ENCODE peak calls at places on chromosomes 16 and 17, in five cellular contexts. One of them, this sample, is unnamed.

GRCh38 chr17:35804658-35805192 is 4.6 kb upstream of the TAF15 start:
- DNase-seq in PC-3: peak; percentile 85
- DNase-seq in GM23248: peak; percentile 94
- DNase-seq in SK-N-SH: peak; percentile 81
- DNase-seq in neural progenitor cell: peak; percentile 86
- DNase-seq in this sample: peak; percentile 86

GRCh38 chr16:79601092-79601977 is 798 bp upstream of the MAF start:
- DNase-seq in PC-3: no peak
- DNase-seq in neural progenitor cell: peak; percentile 62
- DNase-seq in GM23248: peak; percentile 36
- DNase-seq in SK-N-SH: peak; percentile 48
- DNase-seq in this sample: peak; percentile 38

GRCh38 chr17:51087072-51087757 is 33.5 kb downstream of the SPAG9 start:
- DNase-seq in neural progenitor cell: no peak
- DNase-seq in GM23248: peak; percentile 24
- DNase-seq in SK-N-SH: no peak
- DNase-seq in PC-3: peak; percentile 22
- DNase-seq in this sample: no peak

GRCh38 chr17:41539071-41539492 is 11.0 kb upstream of the KRT19 start:
- DNase-seq in GM23248: no peak
- DNase-seq in SK-N-SH: no peak
- DNase-seq in neural progenitor cell: no peak
- DNase-seq in PC-3: no peak
- DNase-seq in this sample: no peak

GRCh38 chr16:50202926-50203624 is 50.0 kb downstream of the TENT4B start:
- DNase-seq in neural progenitor cell: no peak
- DNase-seq in PC-3: peak; percentile 91
- DNase-seq in SK-N-SH: no peak
- DNase-seq in GM23248: peak; percentile 91
- DNase-seq in this sample: no peak

GRCh38 chr16:25419123-25419522 is 161.5 kb upstream of the ZKSCAN2 start:
- DNase-seq in PC-3: no peak
- DNase-seq in SK-N-SH: no peak
- DNase-seq in neural progenitor cell: no peak
- DNase-seq in GM23248: no peak
- DNase-seq in this sample: no peak

GRCh38 chr16:27449434-27450188 is 47.6 kb downstream of the IL21R start:
- DNase-seq in PC-3: no peak
- DNase-seq in GM23248: no peak
- DNase-seq in SK-N-SH: no peak
- DNase-seq in neural progenitor cell: no peak
- DNase-seq in this sample: no peak

GRCh38 chr17:77404812-77405581 is 264.2 kb downstream of the SEC14L1 start:
- DNase-seq in GM23248: peak; percentile 88
- DNase-seq in PC-3: peak; percentile 93
- DNase-seq in neural progenitor cell: no peak
- DNase-seq in SK-N-SH: no peak
- DNase-seq in this sample: no peak

GRCh38 chr17:9905902-9906301 is 831 bp upstream of the RCVRN start:
- DNase-seq in GM23248: peak; percentile 68
- DNase-seq in neural progenitor cell: peak; percentile 66
- DNase-seq in SK-N-SH: peak; percentile 64
- DNase-seq in PC-3: peak; percentile 35
- DNase-seq in this sample: no peak

GRCh38 chr16:54244061-54244886 is 42.3 kb downstream of the IRX3 start:
- DNase-seq in PC-3: no peak
- DNase-seq in neural progenitor cell: no peak
- DNase-seq in SK-N-SH: no peak
- DNase-seq in GM23248: no peak
- DNase-seq in this sample: no peak

GRCh38 chr17:44820631-44821196 is 9.4 kb downstream of the GJC1 start:
- DNase-seq in GM23248: peak; percentile 96
- DNase-seq in PC-3: peak; percentile 95
- DNase-seq in neural progenitor cell: no peak
- DNase-seq in SK-N-SH: no peak
- DNase-seq in this sample: no peak

GRCh38 chr17:4956493-4957061 is 5.7 kb downstream of the ENO3 start:
- DNase-seq in PC-3: no peak
- DNase-seq in GM23248: no peak
- DNase-seq in neural progenitor cell: peak; percentile 52
- DNase-seq in SK-N-SH: no peak
- DNase-seq in this sample: peak; percentile 39

GRCh38 chr17:49707246-49707607 is 537 bp downstream of the SLC35B1 start:
- DNase-seq in PC-3: no peak
- DNase-seq in GM23248: peak; percentile 54
- DNase-seq in SK-N-SH: no peak
- DNase-seq in neural progenitor cell: peak; percentile 51
- DNase-seq in this sample: peak; percentile 27

GRCh38 chr17:49699967-49700575 is 7.7 kb downstream of the SLC35B1 start:
- DNase-seq in SK-N-SH: no peak
- DNase-seq in neural progenitor cell: no peak
- DNase-seq in PC-3: no peak
- DNase-seq in GM23248: no peak
- DNase-seq in this sample: no peak

GRCh38 chr17:49700956-49701355 is 6.8 kb downstream of the SLC35B1 start:
- DNase-seq in neural progenitor cell: no peak
- DNase-seq in SK-N-SH: no peak
- DNase-seq in PC-3: no peak
- DNase-seq in GM23248: no peak
- DNase-seq in this sample: no peak

GRCh38 chr17:49705254-49705653 is 2.5 kb downstream of the SLC35B1 start:
- DNase-seq in SK-N-SH: no peak
- DNase-seq in PC-3: no peak
- DNase-seq in neural progenitor cell: no peak
- DNase-seq in GM23248: no peak
- DNase-seq in this sample: no peak

GRCh38 chr17:49703557-49704277 is 4.0 kb downstream of the SLC35B1 start:
- DNase-seq in GM23248: peak; percentile 73
- DNase-seq in PC-3: peak; percentile 61
- DNase-seq in neural progenitor cell: peak; percentile 79
- DNase-seq in SK-N-SH: no peak
- DNase-seq in this sample: peak; percentile 35
- TF ChIP-seq EZH2phosphoT487 in GM23248: no peak
- TF ChIP-seq EZH2phosphoT487 in PC-3: no peak
- TF ChIP-seq EZH2phosphoT487 in neural progenitor cell: no peak
- TF ChIP-seq EZH2phosphoT487 in SK-N-SH: no peak
- TF ChIP-seq EZH2phosphoT487 in this sample: no peak

GRCh38 chr16:4680673-4681470 is 12.5 kb upstream of the NUDT16L1 start:
- DNase-seq in GM23248: no peak
- DNase-seq in PC-3: no peak
- DNase-seq in SK-N-SH: no peak
- DNase-seq in neural progenitor cell: no peak
- DNase-seq in this sample: no peak
- H3K4me3 ChIP-seq in GM23248: no peak overlapping the region
- H3K4me3 ChIP-seq in PC-3: peak overlapping the region; percentile 71
- H3K4me3 ChIP-seq in SK-N-SH: no peak overlapping the region
- H3K4me3 ChIP-seq in neural progenitor cell: no peak overlapping the region
- H3K4me3 ChIP-seq in this sample: no peak overlapping the region

DNA sequence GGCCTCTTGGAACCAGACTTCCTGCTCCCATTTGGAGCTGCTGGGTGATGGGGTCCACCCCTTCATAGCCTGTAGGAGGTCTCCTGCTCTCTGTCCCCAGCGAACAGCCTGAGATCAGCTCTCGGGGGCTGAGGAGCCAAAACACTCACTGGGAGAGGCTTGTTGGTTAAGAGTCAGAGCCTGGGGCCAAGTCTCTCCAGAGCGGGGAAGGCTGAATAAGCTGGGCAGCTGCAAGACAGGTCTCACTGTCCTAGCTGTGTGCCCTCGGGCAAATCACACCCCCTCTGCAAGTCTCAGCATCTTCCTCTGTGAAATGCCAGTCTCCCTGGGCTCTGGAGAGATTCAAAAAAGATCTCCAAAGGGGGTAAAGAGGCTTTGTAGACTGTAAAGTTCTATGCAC is 174.6 kb downstream of the WSCD1 start:
- DNase-seq in PC-3: no peak
- DNase-seq in SK-N-SH: no peak
- DNase-seq in neural progenitor cell: no peak
- DNase-seq in GM23248: no peak
- DNase-seq in this sample: no peak
- TF ChIP-seq EZH2phosphoT487 in PC-3: no peak
- TF ChIP-seq EZH2phosphoT487 in SK-N-SH: no peak
- TF ChIP-seq EZH2phosphoT487 in neural progenitor cell: no peak
- TF ChIP-seq EZH2phosphoT487 in GM23248: no peak
- TF ChIP-seq EZH2phosphoT487 in this sample: no peak

GRCh38 chr17:81540676-81541027 is 11.5 kb downstream of the FAAP100 start:
- DNase-seq in PC-3: no peak
- DNase-seq in neural progenitor cell: no peak
- DNase-seq in SK-N-SH: no peak
- DNase-seq in GM23248: no peak
- DNase-seq in this sample: no peak
- H3K4me3 ChIP-seq in PC-3: no peak overlapping the region
- H3K4me3 ChIP-seq in neural progenitor cell: no peak overlapping the region
- H3K4me3 ChIP-seq in SK-N-SH: no peak overlapping the region
- H3K4me3 ChIP-seq in GM23248: no peak overlapping the region
- H3K4me3 ChIP-seq in this sample: no peak overlapping the region

GRCh38 chr17:31128241-31128640 is 33.5 kb downstream of the NF1 start:
- DNase-seq in neural progenitor cell: no peak
- DNase-seq in PC-3: no peak
- DNase-seq in SK-N-SH: no peak
- DNase-seq in GM23248: no peak
- DNase-seq in this sample: no peak
- TF ChIP-seq EZH2phosphoT487 in neural progenitor cell: no peak
- TF ChIP-seq EZH2phosphoT487 in PC-3: no peak
- TF ChIP-seq EZH2phosphoT487 in SK-N-SH: no peak
- TF ChIP-seq EZH2phosphoT487 in GM23248: no peak
- TF ChIP-seq EZH2phosphoT487 in this sample: no peak

GRCh38 chr17:78802459-78802858 is 20.4 kb upstream of the CYTH1 start:
- DNase-seq in PC-3: no peak
- DNase-seq in GM23248: no peak
- DNase-seq in SK-N-SH: no peak
- DNase-seq in neural progenitor cell: no peak
- DNase-seq in this sample: no peak

GRCh38 chr17:78805301-78805700 is 23.2 kb upstream of the CYTH1 start:
- DNase-seq in SK-N-SH: no peak
- DNase-seq in PC-3: no peak
- DNase-seq in neural progenitor cell: no peak
- DNase-seq in GM23248: no peak
- DNase-seq in this sample: no peak

GRCh38 chr17:78804777-78805176 is 22.7 kb upstream of the CYTH1 start:
- DNase-seq in GM23248: no peak
- DNase-seq in SK-N-SH: no peak
- DNase-seq in neural progenitor cell: no peak
- DNase-seq in PC-3: no peak
- DNase-seq in this sample: no peak

GRCh38 chr17:78802008-78802407 is 19.9 kb upstream of the CYTH1 start:
- DNase-seq in PC-3: no peak
- DNase-seq in GM23248: no peak
- DNase-seq in neural progenitor cell: no peak
- DNase-seq in SK-N-SH: no peak
- DNase-seq in this sample: no peak

GRCh38 chr17:78803161-78803845 is 21.2 kb upstream of the CYTH1 start:
- DNase-seq in SK-N-SH: no peak
- DNase-seq in PC-3: no peak
- DNase-seq in GM23248: no peak
- DNase-seq in neural progenitor cell: no peak
- DNase-seq in this sample: no peak
- H3K4me3 ChIP-seq in SK-N-SH: no peak overlapping the region
- H3K4me3 ChIP-seq in PC-3: no peak overlapping the region
- H3K4me3 ChIP-seq in GM23248: no peak overlapping the region
- H3K4me3 ChIP-seq in neural progenitor cell: no peak overlapping the region
- H3K4me3 ChIP-seq in this sample: no peak overlapping the region

DNA sequence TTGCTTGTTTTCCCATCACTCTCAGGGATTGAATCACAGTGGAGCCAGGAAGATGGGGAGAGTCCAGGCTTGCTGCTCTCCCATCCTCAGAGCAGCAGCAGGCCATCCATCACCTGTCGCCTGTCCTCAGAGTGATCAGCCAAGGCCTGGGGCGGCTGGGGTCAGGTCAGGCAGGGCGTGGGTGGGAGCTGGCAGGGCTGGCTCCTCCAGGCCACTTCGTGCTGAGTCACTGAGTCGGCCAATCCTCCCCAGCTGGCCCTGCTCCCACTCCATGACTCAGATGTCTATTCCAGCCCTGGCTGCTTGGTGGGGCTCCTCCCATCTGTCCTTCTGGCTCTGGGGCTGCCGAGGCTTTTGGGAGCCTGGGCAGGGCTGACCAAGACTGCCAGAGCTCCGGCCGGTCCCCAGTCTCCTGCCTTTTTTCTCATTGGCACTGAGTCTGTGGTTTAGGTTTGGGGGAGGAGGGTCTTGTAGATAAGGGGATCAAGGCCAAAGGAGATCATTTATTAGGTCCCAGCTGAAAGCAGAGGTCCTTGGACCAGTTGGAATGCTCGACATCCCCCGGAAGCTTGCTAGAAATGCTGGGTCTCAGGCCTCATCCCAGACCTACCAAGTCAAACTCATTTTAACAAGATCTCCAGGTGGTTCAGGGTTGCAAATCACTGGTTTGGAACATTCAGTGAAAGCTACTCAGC is 72.7 kb downstream of the ABCC1 start:
- DNase-seq in SK-N-SH: peak; percentile 82
- DNase-seq in neural progenitor cell: peak; percentile 54
- DNase-seq in PC-3: peak; percentile 95
- DNase-seq in GM23248: peak; percentile 98
- DNase-seq in this sample: no peak
- TF ChIP-seq EZH2phosphoT487 in SK-N-SH: no peak
- TF ChIP-seq EZH2phosphoT487 in neural progenitor cell: no peak
- TF ChIP-seq EZH2phosphoT487 in PC-3: no peak
- TF ChIP-seq EZH2phosphoT487 in GM23248: no peak
- TF ChIP-seq EZH2phosphoT487 in this sample: no peak

GRCh38 chr17:82545071-82545462 is 25.5 kb downstream of the FOXK2 start:
- DNase-seq in neural progenitor cell: no peak
- DNase-seq in PC-3: no peak
- DNase-seq in GM23248: peak; percentile 39
- DNase-seq in SK-N-SH: no peak
- DNase-seq in this sample: no peak
- H3K4me3 ChIP-seq in neural progenitor cell: no peak overlapping the region
- H3K4me3 ChIP-seq in PC-3: no peak overlapping the region
- H3K4me3 ChIP-seq in GM23248: no peak overlapping the region
- H3K4me3 ChIP-seq in SK-N-SH: no peak overlapping the region
- H3K4me3 ChIP-seq in this sample: no peak overlapping the region